ENCODE peak calls at places on chromosomes 3 and 15, in nine cellular contexts. J, C, F, K, U, T, E, B and H are unnamed samples.

GRCh38 chr3:15645246-15645645 is 43.7 kb downstream of the BTD start:
- DNase-seq in J (no peak), C (no peak), F (no peak), K (no peak), U (no peak), T (no peak), E (no peak), B (no peak), H (no peak)

GRCh38 chr3:76487446-76487845 is 552.5 kb upstream of the ROBO2 start:
- DNase-seq in J (no peak), C (peak; percentile 7), F (no peak), K (no peak), U (no peak), T (no peak), E (peak; percentile 35), B (no peak), H (no peak)

GRCh38 chr15:60634815-60635214 is 155.9 kb upstream of the ICE2 start:
- DNase-seq in J (no peak), C (no peak), F (no peak), K (no peak), U (no peak), T (peak; percentile 12), E (no peak), B (no peak), H (no peak)

GRCh38 chr3:53074761-53075742 is 29.2 kb upstream of the SFMBT1 start:
- DNase-seq in J (no peak), C (no peak), F (no peak), K (no peak), U (no peak), T (no peak), E (no peak), B (no peak), H (no peak)

GRCh38 chr3:119329551-119329950 is 35.4 kb downstream of the ARHGAP31 start:
- DNase-seq in J (no peak), C (no peak), F (no peak), K (no peak), U (no peak), T (no peak), E (no peak), B (no peak), H (no peak)

GRCh38 chr3:102248981-102249705 is 185.7 kb upstream of the ZPLD1 start:
- DNase-seq in J (no peak), C (no peak), F (no peak), K (no peak), U (no peak), T (no peak), E (peak; percentile 28), B (no peak), H (no peak)

GRCh38 chr15:31502541-31503229 is 176.1 kb downstream of the KLF13 start:
- DNase-seq in J (no peak), C (no peak), F (no peak), K (no peak), U (no peak), T (no peak), E (no peak), B (no peak), H (no peak)

GRCh38 chr3:127037021-127037400 is 54.1 kb downstream of the PLXNA1 start:
- DNase-seq in J (no peak), C (no peak), F (no peak), K (no peak), U (no peak), T (no peak), E (no peak), B (no peak), H (no peak)

GRCh38 chr15:90553248-90553745 is 23.6 kb downstream of the CRTC3 start:
- DNase-seq in J (peak; percentile 94), C (peak; percentile 87), F (no peak), K (peak; percentile 93), U (no peak), T (no peak), E (peak; percentile 60), B (peak; percentile 97), H (no peak)

GRCh38 chr3:45178131-45179023 is 32.2 kb upstream of the CDCP1 start:
- DNase-seq in J (no peak), C (peak; percentile 52), F (peak; percentile 14), K (no peak), U (no peak), T (no peak), E (no peak), B (no peak), H (no peak)

GRCh38 chr3:156201411-156202405 is 81.3 kb downstream of the KCNAB1 start:
- DNase-seq in J (no peak), C (no peak), F (no peak), K (no peak), U (no peak), T (no peak), E (no peak), B (no peak), H (no peak)

GRCh38 chr15:66835558-66835878 is 133.5 kb downstream of the SMAD6 start:
- DNase-seq in J (peak; percentile 26), C (no peak), F (no peak), K (no peak), U (no peak), T (peak; percentile 26), E (no peak), B (peak; percentile 69), H (no peak)

GRCh38 chr3:126347543-126348161 is 9.6 kb downstream of the KLF15 start:
- DNase-seq in J (no peak), C (no peak), F (no peak), K (no peak), U (no peak), T (no peak), E (no peak), B (no peak), H (no peak)

GRCh38 chr3:64460877-64461276 is 226.9 kb downstream of the ADAMTS9 start:
- DNase-seq in J (peak; percentile 60), C (peak; percentile 92), F (no peak), K (no peak), U (no peak), T (no peak), E (peak; percentile 73), B (peak; percentile 89), H (no peak)

GRCh38 chr3:184694266-184694665 is 17.6 kb downstream of the MAGEF1 start:
- DNase-seq in J (no peak), C (no peak), F (no peak), K (no peak), U (no peak), T (no peak), E (no peak), B (no peak), H (no peak)

GRCh38 chr3:18443670-18444596 is 18.8 kb upstream of the SATB1 start:
- DNase-seq in J (no peak), C (peak; percentile 1), F (peak; percentile 39), K (no peak), U (peak; percentile 45), T (peak; percentile 50), E (no peak), B (no peak), H (no peak)

GRCh38 chr3:48664929-48665328 is 2.2 kb upstream of the CELSR3 start:
- DNase-seq in J (no peak), C (no peak), F (no peak), K (no peak), U (no peak), T (no peak), E (no peak), B (no peak), H (no peak)

GRCh38 chr3:44039006-44039405 is 202.7 kb upstream of the TOPAZ1 start:
- DNase-seq in J (no peak), C (no peak), F (no peak), K (no peak), U (no peak), T (no peak), E (no peak), B (no peak), H (no peak)

GRCh38 chr3:41961061-41961749 is 698 bp downstream of the ULK4 start:
- DNase-seq in J (peak; percentile 71), C (peak; percentile 67), F (peak; percentile 63), K (peak; percentile 9), U (peak; percentile 58), T (peak; percentile 76), E (no peak), B (peak; percentile 55), H (no peak)

GRCh38 chr3:90092994-90093393 is 985.6 kb downstream of the EPHA3 start:
- DNase-seq in J (peak; percentile 40), C (no peak), F (no peak), K (no peak), U (no peak), T (peak; percentile 22), E (no peak), B (peak; percentile 21), H (no peak)

GRCh38 chr15:70172124-70172523 is 74.4 kb upstream of the TLE3 start:
- DNase-seq in J (no peak), C (no peak), F (no peak), K (no peak), U (no peak), T (no peak), E (no peak), B (no peak), H (no peak)

GRCh38 chr3:66618066-66618465 is 117.2 kb upstream of the LRIG1 start:
- DNase-seq in J (no peak), C (peak; percentile 56), F (no peak), K (no peak), U (no peak), T (no peak), E (no peak), B (no peak), H (no peak)

GRCh38 chr3:160384639-160385312 is 14.2 kb downstream of the IFT80 start:
- DNase-seq in J (no peak), C (no peak), F (no peak), K (no peak), U (no peak), T (no peak), E (no peak), B (no peak), H (no peak)

GRCh38 chr3:110789315-110789714 is 282.3 kb upstream of the NECTIN3 start:
- DNase-seq in J (peak; percentile 51), C (peak; percentile 83), F (no peak), K (no peak), U (no peak), T (no peak), E (peak; percentile 53), B (peak; percentile 55), H (no peak)

GRCh38 chr3:125573216-125573615 is 22.1 kb downstream of the OSBPL11 start:
- DNase-seq in J (no peak), C (no peak), F (no peak), K (no peak), U (no peak), T (no peak), E (no peak), B (no peak), H (no peak)

GRCh38 chr3:142501004-142501926 is 53.4 kb upstream of the XRN1 start:
- DNase-seq in J (peak; percentile 59), C (peak; percentile 92), F (no peak), K (peak; percentile 61), U (no peak), T (no peak), E (peak; percentile 70), B (peak; percentile 86), H (peak; percentile 61)

GRCh38 chr15:91853968-91854943 is 748 bp downstream of the SLCO3A1 start:
- DNase-seq in J (peak; percentile 11), C (peak; percentile 13), F (peak; percentile 67), K (no peak), U (peak; percentile 53), T (peak; percentile 81), E (no peak), B (peak; percentile 6), H (no peak)

GRCh38 chr3:149080699-149081091 is 5.6 kb downstream of the HLTF start:
- DNase-seq in J (peak; percentile 85), C (peak; percentile 55), F (no peak), K (no peak), U (no peak), T (peak; percentile 64), E (peak; percentile 38), B (peak; percentile 67), H (no peak)

GRCh38 chr3:135008326-135008725 is 213.3 kb downstream of the EPHB1 start:
- DNase-seq in J (no peak), C (no peak), F (no peak), K (no peak), U (no peak), T (no peak), E (no peak), B (no peak), H (no peak)

GRCh38 chr3:28972921-28973320 is 307.9 kb upstream of the RBMS3 start:
- DNase-seq in J (no peak), C (peak; percentile 50), F (no peak), K (peak; percentile 40), U (no peak), T (no peak), E (peak; percentile 15), B (peak; percentile 21), H (no peak)

GRCh38 chr3:38119802-38120689 is 16.9 kb downstream of the ACAA1 start:
- DNase-seq in J (no peak), C (no peak), F (no peak), K (no peak), U (no peak), T (no peak), E (no peak), B (no peak), H (no peak)